ENCODE peak calls at places on chromosomes 7 and 10, in five cellular contexts. One of them, this sample, is unnamed.

GRCh38 chr7:457814-458510 is 61.7 kb downstream of the PDGFA start:
- DNase-seq in esophagus squamous epithelium: no peak
- DNase-seq in lower leg skin: no peak
- DNase-seq in keratinocyte: no peak
- DNase-seq in upper lobe of right lung: peak; percentile 45
- DNase-seq in this sample: no peak

GRCh38 chr10:6530211-6530840 is 49.8 kb downstream of the PRKCQ start:
- DNase-seq in esophagus squamous epithelium: no peak
- DNase-seq in lower leg skin: no peak
- DNase-seq in keratinocyte: no peak
- DNase-seq in upper lobe of right lung: no peak
- DNase-seq in this sample: no peak

GRCh38 chr10:132175907-132176581 is 10.7 kb upstream of the DPYSL4 start:
- DNase-seq in esophagus squamous epithelium: no peak
- DNase-seq in lower leg skin: no peak
- DNase-seq in keratinocyte: no peak
- DNase-seq in upper lobe of right lung: no peak
- DNase-seq in this sample: no peak

GRCh38 chr10:43218206-43218950 is 48.5 kb downstream of the RASGEF1A start:
- DNase-seq in esophagus squamous epithelium: no peak
- DNase-seq in lower leg skin: no peak
- DNase-seq in keratinocyte: no peak
- DNase-seq in upper lobe of right lung: peak; percentile 44
- DNase-seq in this sample: no peak

GRCh38 chr7:25926891-25927625 is 224.9 kb upstream of the NFE2L3 start:
- DNase-seq in esophagus squamous epithelium: no peak
- DNase-seq in lower leg skin: no peak
- DNase-seq in keratinocyte: no peak
- DNase-seq in upper lobe of right lung: no peak
- DNase-seq in this sample: no peak

GRCh38 chr10:122879339-122880273 is at the start of gene FAM24B:
- DNase-seq in esophagus squamous epithelium: peak; percentile 62
- DNase-seq in lower leg skin: peak; percentile 91
- DNase-seq in keratinocyte: peak; percentile 80
- DNase-seq in upper lobe of right lung: peak; percentile 95
- DNase-seq in this sample: peak; percentile 97

GRCh38 chr10:61181832-61182231 is 237.8 kb upstream of the RHOBTB1 start:
- DNase-seq in esophagus squamous epithelium: no peak
- DNase-seq in lower leg skin: no peak
- DNase-seq in keratinocyte: no peak
- DNase-seq in upper lobe of right lung: no peak
- DNase-seq in this sample: no peak

GRCh38 chr7:149598721-149599308 is 101.2 kb upstream of the ZNF746 start:
- DNase-seq in esophagus squamous epithelium: no peak
- DNase-seq in lower leg skin: no peak
- DNase-seq in keratinocyte: no peak
- DNase-seq in upper lobe of right lung: no peak
- DNase-seq in this sample: no peak

GRCh38 chr10:77637474-77637985 is at the start of gene KCNMA1:
- DNase-seq in esophagus squamous epithelium: no peak
- DNase-seq in lower leg skin: no peak
- DNase-seq in keratinocyte: no peak
- DNase-seq in upper lobe of right lung: peak; percentile 69
- DNase-seq in this sample: no peak

GRCh38 chr7:69598487-69599148 is 343 bp downstream of the AUTS2 start:
- DNase-seq in esophagus squamous epithelium: no peak
- DNase-seq in lower leg skin: peak; percentile 23
- DNase-seq in keratinocyte: no peak
- DNase-seq in upper lobe of right lung: peak; percentile 61
- DNase-seq in this sample: no peak

GRCh38 chr7:127819975-127820778 is 168.2 kb downstream of the SND1 start:
- DNase-seq in esophagus squamous epithelium: no peak
- DNase-seq in lower leg skin: no peak
- DNase-seq in keratinocyte: no peak
- DNase-seq in upper lobe of right lung: no peak
- DNase-seq in this sample: no peak

GRCh38 chr7:15557186-15557585 is 4.6 kb downstream of the AGMO start:
- DNase-seq in esophagus squamous epithelium: no peak
- DNase-seq in lower leg skin: no peak
- DNase-seq in keratinocyte: no peak
- DNase-seq in upper lobe of right lung: no peak
- DNase-seq in this sample: no peak

GRCh38 chr7:41984888-41985287 is 252.1 kb downstream of the GLI3 start:
- DNase-seq in esophagus squamous epithelium: no peak
- DNase-seq in lower leg skin: no peak
- DNase-seq in keratinocyte: no peak
- DNase-seq in upper lobe of right lung: no peak
- DNase-seq in this sample: no peak

GRCh38 chr10:113961261-113961938 is 82.3 kb upstream of the ADRB1 start:
- DNase-seq in esophagus squamous epithelium: no peak
- DNase-seq in lower leg skin: no peak
- DNase-seq in keratinocyte: no peak
- DNase-seq in upper lobe of right lung: no peak
- DNase-seq in this sample: peak; percentile 82

GRCh38 chr10:119250641-119251314 is 43.4 kb downstream of the GRK5 start:
- DNase-seq in esophagus squamous epithelium: no peak
- DNase-seq in lower leg skin: no peak
- DNase-seq in keratinocyte: no peak
- DNase-seq in upper lobe of right lung: no peak
- DNase-seq in this sample: no peak

GRCh38 chr7:80646088-80646961 is 7.9 kb downstream of the CD36 start:
- DNase-seq in esophagus squamous epithelium: no peak
- DNase-seq in lower leg skin: no peak
- DNase-seq in keratinocyte: no peak
- DNase-seq in upper lobe of right lung: no peak
- DNase-seq in this sample: no peak
- H3K4me3 ChIP-seq in esophagus squamous epithelium: no peak overlapping the region
- H3K4me3 ChIP-seq in lower leg skin: no peak overlapping the region
- H3K4me3 ChIP-seq in keratinocyte: no peak overlapping the region
- H3K4me3 ChIP-seq in upper lobe of right lung: no peak overlapping the region
- H3K4me3 ChIP-seq in this sample: no peak overlapping the region

GRCh38 chr10:103855424-103855823 is at the start of gene SH3PXD2A:
- DNase-seq in esophagus squamous epithelium: no peak
- DNase-seq in lower leg skin: no peak
- DNase-seq in keratinocyte: no peak
- DNase-seq in upper lobe of right lung: peak; percentile 74
- DNase-seq in this sample: no peak
- TF ChIP-seq CTCF in esophagus squamous epithelium: no peak
- TF ChIP-seq CTCF in lower leg skin: no peak
- TF ChIP-seq CTCF in keratinocyte: no peak
- TF ChIP-seq CTCF in upper lobe of right lung: no peak
- TF ChIP-seq CTCF in this sample: no peak

GRCh38 chr7:30986331-30986730 is 22.6 kb downstream of the GHRHR start:
- DNase-seq in esophagus squamous epithelium: no peak
- DNase-seq in lower leg skin: no peak
- DNase-seq in keratinocyte: no peak
- DNase-seq in upper lobe of right lung: no peak
- DNase-seq in this sample: no peak

GRCh38 chr7:30984359-30985107 is 20.8 kb downstream of the GHRHR start:
- DNase-seq in esophagus squamous epithelium: no peak
- DNase-seq in lower leg skin: no peak
- DNase-seq in keratinocyte: no peak
- DNase-seq in upper lobe of right lung: no peak
- DNase-seq in this sample: no peak

GRCh38 chr7:30987178-30987577 is 23.4 kb downstream of the GHRHR start:
- DNase-seq in esophagus squamous epithelium: no peak
- DNase-seq in lower leg skin: no peak
- DNase-seq in keratinocyte: no peak
- DNase-seq in upper lobe of right lung: no peak
- DNase-seq in this sample: no peak

GRCh38 chr7:30986738-30987137 is 23.0 kb downstream of the GHRHR start:
- DNase-seq in esophagus squamous epithelium: no peak
- DNase-seq in lower leg skin: no peak
- DNase-seq in keratinocyte: no peak
- DNase-seq in upper lobe of right lung: no peak
- DNase-seq in this sample: no peak

GRCh38 chr7:30985756-30986155 is 22.0 kb downstream of the GHRHR start:
- DNase-seq in esophagus squamous epithelium: no peak
- DNase-seq in lower leg skin: no peak
- DNase-seq in keratinocyte: no peak
- DNase-seq in upper lobe of right lung: no peak
- DNase-seq in this sample: no peak
- H3K4me3 ChIP-seq in esophagus squamous epithelium: no peak overlapping the region
- H3K4me3 ChIP-seq in lower leg skin: no peak overlapping the region
- H3K4me3 ChIP-seq in keratinocyte: no peak overlapping the region
- H3K4me3 ChIP-seq in upper lobe of right lung: no peak overlapping the region
- H3K4me3 ChIP-seq in this sample: no peak overlapping the region

GRCh38 chr7:138000081-138000701 is 1.7 kb downstream of the CREB3L2 start:
- DNase-seq in esophagus squamous epithelium: no peak
- DNase-seq in lower leg skin: no peak
- DNase-seq in keratinocyte: no peak
- DNase-seq in upper lobe of right lung: no peak
- DNase-seq in this sample: no peak
- TF ChIP-seq CTCF in esophagus squamous epithelium: no peak
- TF ChIP-seq CTCF in lower leg skin: no peak
- TF ChIP-seq CTCF in keratinocyte: no peak
- TF ChIP-seq CTCF in upper lobe of right lung: no peak
- TF ChIP-seq CTCF in this sample: no peak

DNA sequence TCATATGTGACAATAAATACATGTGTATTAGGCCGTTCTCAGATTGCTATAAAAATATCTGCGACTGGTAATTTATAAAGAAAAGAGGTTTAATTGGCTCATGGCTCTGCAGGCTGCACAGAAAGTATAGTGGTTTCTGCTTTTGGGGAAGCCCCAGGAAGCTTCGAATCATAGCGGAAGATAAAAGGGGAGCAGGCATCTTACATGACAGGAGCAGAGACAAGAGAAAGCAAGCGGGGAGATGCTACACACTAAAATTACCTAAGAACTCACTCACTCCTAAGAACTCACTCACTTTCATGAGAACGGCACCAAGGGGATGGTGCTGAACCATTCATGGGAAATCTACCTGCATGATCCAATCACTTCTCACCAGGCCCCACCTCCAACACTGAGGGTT is 284.9 kb downstream of the OTUD1 start:
- DNase-seq in esophagus squamous epithelium: no peak
- DNase-seq in lower leg skin: no peak
- DNase-seq in keratinocyte: no peak
- DNase-seq in upper lobe of right lung: no peak
- DNase-seq in this sample: no peak
- H3K4me3 ChIP-seq in esophagus squamous epithelium: no peak overlapping the region
- H3K4me3 ChIP-seq in lower leg skin: no peak overlapping the region
- H3K4me3 ChIP-seq in keratinocyte: no peak overlapping the region
- H3K4me3 ChIP-seq in upper lobe of right lung: no peak overlapping the region
- H3K4me3 ChIP-seq in this sample: no peak overlapping the region

DNA sequence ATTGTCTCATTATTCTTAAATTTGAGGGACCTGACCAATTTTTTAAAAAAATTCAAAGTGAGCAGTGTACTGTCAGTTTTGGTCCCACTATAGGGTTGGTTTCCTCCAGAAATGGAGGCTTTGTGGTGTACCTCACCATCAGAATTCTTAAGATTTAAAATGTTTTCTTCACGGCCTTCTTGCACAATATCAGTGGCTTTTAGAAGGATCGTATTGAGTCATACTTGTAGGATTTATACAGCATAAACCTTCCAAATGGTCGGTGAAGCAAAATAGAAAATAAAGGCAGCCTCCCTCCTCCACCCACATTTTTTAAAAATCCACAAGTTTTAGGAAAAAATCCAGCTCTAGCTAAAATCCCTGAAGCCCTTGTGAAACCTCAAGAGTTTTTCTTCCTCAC is 126.4 kb downstream of the RNLS start:
- DNase-seq in esophagus squamous epithelium: no peak
- DNase-seq in lower leg skin: no peak
- DNase-seq in keratinocyte: no peak
- DNase-seq in upper lobe of right lung: no peak
- DNase-seq in this sample: no peak
- TF ChIP-seq CTCF in esophagus squamous epithelium: no peak
- TF ChIP-seq CTCF in lower leg skin: no peak
- TF ChIP-seq CTCF in keratinocyte: no peak
- TF ChIP-seq CTCF in upper lobe of right lung: no peak
- TF ChIP-seq CTCF in this sample: no peak

This sample was measured in GM12864.